ENCODE peak calls at places on chromosome 10, in five cellular contexts. X, M, F, U and Y are unnamed samples.

GRCh38 chr10:46526682-46527038 is 29.8 kb downstream of the GPRIN2 start:
- DNase-seq in F (peak; percentile 72), U (no peak), X (peak; percentile 57), M (no peak), Y (no peak)

GRCh38 chr10:63554666-63555065 is 33.5 kb downstream of the REEP3 start:
- DNase-seq in F (no peak), U (no peak), X (no peak), M (no peak), Y (no peak)

GRCh38 chr10:116836087-116836486 is 13.2 kb upstream of the ENO4 start:
- DNase-seq in F (no peak), U (no peak), M (no peak), X (no peak), Y (no peak)

GRCh38 chr10:59907918-59908807 is 1.8 kb upstream of the CCDC6 start:
- DNase-seq in M (peak; percentile 86), X (no peak), U (peak; percentile 65), F (no peak), Y (peak; percentile 69)

GRCh38 chr10:73992899-73993788 is 4.8 kb upstream of the VCL start:
- DNase-seq in U (no peak), F (no peak), X (no peak), M (no peak), Y (no peak)

GRCh38 chr10:50286517-50286916 is 35.2 kb upstream of the ASAH2 start:
- DNase-seq in F (no peak), X (no peak), U (no peak), M (no peak), Y (no peak)

GRCh38 chr10:13528875-13529713 is at the start of gene BEND7:
- DNase-seq in M (peak; percentile 23), X (peak; percentile 60), F (peak; percentile 74), U (no peak), Y (no peak)

GRCh38 chr10:77233466-77233865 is 404.1 kb downstream of the KCNMA1 start:
- DNase-seq in M (no peak), U (no peak), F (no peak), X (no peak), Y (no peak)

GRCh38 chr10:110872145-110872983 is 636 bp downstream of the PDCD4 start:
- DNase-seq in U (peak; percentile 58), M (peak; percentile 75), X (peak; percentile 82), F (peak; percentile 87), Y (peak; percentile 52)
- TF ChIP-seq CTCF in U (no peak), M (no peak), X (no peak), F (peak; percentile 18), Y (no peak)

DNA sequence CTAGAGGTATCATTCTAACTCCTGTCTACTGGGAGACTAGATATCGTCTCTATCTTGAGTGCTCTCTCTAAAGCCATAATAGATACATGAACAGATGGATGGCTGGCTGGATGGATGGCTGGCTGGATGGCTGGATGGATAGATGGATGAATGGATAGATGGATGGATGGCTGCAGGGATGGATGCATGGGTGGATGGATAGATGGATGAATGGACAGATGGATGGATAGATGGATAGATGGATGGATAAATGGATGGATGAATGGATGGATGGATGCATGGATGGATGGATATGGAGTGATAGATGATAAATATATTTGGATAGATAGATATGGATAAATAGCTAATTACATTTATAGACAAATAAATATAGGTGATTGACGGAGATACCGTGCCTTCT is 191.2 kb upstream of the KLF6 start:
- DNase-seq in M (no peak), X (no peak), U (no peak), F (no peak), Y (no peak)
- TF ChIP-seq CTCF in M (no peak), X (no peak), U (no peak), F (no peak), Y (no peak)

GRCh38 chr10:103554488-103555320 is 61.2 kb downstream of the NEURL1 start:
- DNase-seq in M (peak; percentile 73), X (peak; percentile 78), F (no peak), U (no peak), Y (peak; percentile 39)
- TF ChIP-seq CTCF in M (no peak), X (no peak), F (no peak), U (no peak), Y (no peak)

GRCh38 chr10:95907454-95908253 is at the start of gene CC2D2B:
- DNase-seq in X (peak; percentile 82), M (peak; percentile 85), F (peak; percentile 93), U (peak; percentile 82), Y (peak; percentile 81)
- TF ChIP-seq CTCF in X (no peak), M (no peak), F (peak; percentile 20), U (no peak), Y (no peak)

DNA sequence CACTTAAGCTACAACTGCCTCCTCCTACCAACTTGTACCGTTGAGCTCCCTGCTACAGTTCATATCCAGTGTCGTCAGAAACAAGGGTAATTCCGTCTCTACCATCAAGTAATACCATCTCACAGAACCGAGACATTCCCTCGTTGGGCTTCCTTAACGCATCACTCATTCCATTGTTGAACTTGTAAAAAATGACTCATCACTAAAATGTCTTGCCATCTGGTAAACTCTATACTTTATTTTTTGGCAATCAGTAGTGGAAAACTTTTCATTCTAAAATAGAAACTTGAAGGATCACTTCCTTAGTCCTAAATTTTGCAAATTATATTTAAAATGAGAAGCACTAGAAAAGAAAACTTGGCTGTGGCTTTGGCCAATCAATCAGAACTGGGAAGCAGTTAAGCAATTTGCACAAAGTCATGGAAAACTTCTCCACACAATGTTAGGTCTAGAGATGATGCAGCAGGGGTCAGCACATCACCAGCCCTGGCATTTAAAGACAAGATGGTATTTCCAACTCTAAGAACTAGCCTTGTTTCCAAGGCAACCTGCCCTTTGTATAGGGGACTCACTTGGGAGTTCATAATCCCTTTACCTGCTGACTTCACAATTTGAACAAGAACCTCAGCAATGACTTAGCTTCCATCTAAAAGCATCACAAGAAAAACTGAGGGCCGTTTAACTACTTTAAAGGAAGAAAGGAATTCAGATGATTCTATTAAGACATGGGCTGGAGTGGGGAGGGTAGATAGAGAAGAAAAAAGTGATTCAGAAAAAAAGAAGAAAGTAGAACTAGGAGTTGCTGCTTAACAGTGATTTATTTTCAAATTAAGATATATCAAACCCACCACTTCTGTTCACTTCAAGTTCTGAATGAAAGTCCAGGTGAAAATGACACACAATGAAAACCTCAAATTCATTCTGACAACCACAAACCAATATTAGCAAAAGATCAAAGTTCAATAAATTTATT is 288.1 kb downstream of the PARD3 start:
- DNase-seq in X (no peak), U (no peak), M (no peak), F (no peak), Y (no peak)
- TF ChIP-seq CTCF in X (no peak), U (no peak), M (no peak), F (no peak), Y (no peak)